ENCODE peak calls at places on chromosome 19, in eight cellular contexts. S, X, H, Q, O, R, P and T are unnamed samples.

GRCh38 chr19:10701955-10702307 is 692 bp downstream of the QTRT1 start:
- DNase-seq in S (no peak), X (peak; percentile 58), H (no peak), Q (no peak), O (no peak), R (no peak), P (peak; percentile 65), T (no peak)

GRCh38 chr19:38247126-38247525 is 9.0 kb downstream of the PPP1R14A start:
- DNase-seq in S (no peak), X (no peak), H (no peak), Q (no peak), O (no peak), R (no peak), P (no peak), T (no peak)

GRCh38 chr19:57465680-57466381 is 8.9 kb upstream of the VN1R1 start:
- DNase-seq in S (peak; percentile 55), X (no peak), H (no peak), Q (no peak), O (no peak), R (no peak), P (no peak), T (no peak)

GRCh38 chr19:3175761-3176714 is 2.5 kb upstream of the S1PR4 start:
- DNase-seq in S (peak; percentile 91), X (no peak), H (no peak), Q (no peak), O (no peak), R (no peak), P (no peak), T (no peak)

GRCh38 chr19:38912600-38913514 is 871 bp upstream of the CCER2 start:
- DNase-seq in S (peak; percentile 39), X (no peak), H (no peak), Q (no peak), O (no peak), R (no peak), P (peak; percentile 39), T (no peak)

GRCh38 chr19:12270854-12271253 is 23.8 kb downstream of the ZNF44 start:
- DNase-seq in S (no peak), X (no peak), H (no peak), Q (no peak), O (no peak), R (no peak), P (no peak), T (no peak)

GRCh38 chr19:32232449-32232848 is 113.0 kb upstream of the ZNF507 start:
- DNase-seq in S (no peak), X (no peak), H (no peak), Q (no peak), O (no peak), R (no peak), P (no peak), T (no peak)

GRCh38 chr19:1672038-1672768 is 19.8 kb upstream of the TCF3 start:
- DNase-seq in S (no peak), X (peak; percentile 59), H (peak; percentile 50), Q (no peak), O (peak; percentile 30), R (peak; percentile 50), P (no peak), T (no peak)

GRCh38 chr19:49558591-49558990 is 21.8 kb downstream of the NOSIP start:
- DNase-seq in S (no peak), X (no peak), H (no peak), Q (no peak), O (no peak), R (no peak), P (no peak), T (no peak)

GRCh38 chr19:49556412-49557398 is 23.7 kb downstream of the NOSIP start:
- DNase-seq in S (no peak), X (peak; percentile 11), H (no peak), Q (no peak), O (peak; percentile 87), R (no peak), P (peak; percentile 94), T (no peak)

GRCh38 chr19:49555600-49556411 is 24.6 kb downstream of the NOSIP start:
- DNase-seq in S (no peak), X (peak; percentile 90), H (peak; percentile 47), Q (no peak), O (peak; percentile 95), R (peak; percentile 67), P (peak; percentile 95), T (peak; percentile 32)

GRCh38 chr19:49559443-49559842 is 20.9 kb downstream of the NOSIP start:
- DNase-seq in S (no peak), X (no peak), H (no peak), Q (no peak), O (no peak), R (no peak), P (no peak), T (no peak)

DNA sequence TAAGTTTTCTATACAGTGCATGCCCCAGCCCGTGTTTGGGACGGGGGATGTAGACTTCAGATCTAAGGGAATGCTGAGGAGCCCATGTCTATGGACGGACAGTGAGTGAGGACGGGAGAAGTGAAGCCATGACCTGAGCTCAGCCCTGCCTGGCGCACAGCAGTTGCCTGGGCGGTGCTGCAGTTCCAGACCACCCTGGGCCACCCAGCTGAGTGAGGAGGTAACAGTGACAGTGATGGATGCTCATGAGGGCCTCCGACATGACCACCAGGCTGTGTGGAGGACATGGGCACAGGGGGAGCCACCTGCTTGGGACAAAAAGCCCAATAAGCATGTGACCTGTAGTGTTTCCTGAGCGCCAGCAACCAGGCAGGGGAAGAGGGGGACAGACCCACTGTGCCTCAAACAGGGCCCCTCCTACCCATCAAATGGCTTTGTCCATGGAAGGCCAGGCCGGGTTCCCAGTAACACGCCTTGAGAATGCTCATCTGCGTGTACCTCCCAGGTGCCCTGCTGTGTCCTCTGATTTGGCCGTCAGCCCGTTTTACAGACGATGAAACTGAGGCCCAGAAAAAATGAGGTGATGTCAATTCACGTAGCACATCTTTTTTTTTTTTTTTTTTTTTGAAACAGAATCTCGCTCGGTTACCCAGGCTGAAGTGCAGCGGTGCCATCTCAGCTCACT is 22.6 kb downstream of the NOSIP start:
- DNase-seq in S (no peak), X (no peak), H (no peak), Q (no peak), O (no peak), R (no peak), P (no peak), T (no peak)
- H3K4me1 ChIP-seq in S (no peaks in the 10 kb centered on the region), X (peaks cover 9% of the 10 kb centered on the region), H (no peaks in the 10 kb centered on the region), Q (peaks cover 65% of the 10 kb centered on the region), O (peaks cover 11% of the 10 kb centered on the region), R (peaks cover 18% of the 10 kb centered on the region), P (no peaks in the 10 kb centered on the region), T (peaks cover 11% of the 10 kb centered on the region)

GRCh38 chr19:47134533-47134932 is 3.9 kb downstream of the SAE1 start:
- DNase-seq in S (no peak), X (no peak), H (no peak), Q (no peak), O (no peak), R (no peak), P (no peak), T (no peak)

GRCh38 chr19:47132522-47132852 is 1.9 kb downstream of the SAE1 start:
- DNase-seq in S (no peak), X (no peak), H (no peak), Q (no peak), O (no peak), R (no peak), P (no peak), T (no peak)

GRCh38 chr19:47130589-47131168 is at the start of gene SAE1:
- DNase-seq in S (peak; percentile 96), X (peak; percentile 98), H (peak; percentile 95), Q (peak; percentile 64), O (peak; percentile 96), R (peak; percentile 95), P (peak; percentile 98), T (peak; percentile 93)

GRCh38 chr19:47135156-47135555 is 4.5 kb downstream of the SAE1 start:
- DNase-seq in S (no peak), X (no peak), H (no peak), Q (no peak), O (no peak), R (no peak), P (no peak), T (no peak)

GRCh38 chr19:47133021-47133471 is 2.4 kb downstream of the SAE1 start:
- DNase-seq in S (no peak), X (no peak), H (no peak), Q (no peak), O (no peak), R (no peak), P (no peak), T (no peak)
- H3K4me3 ChIP-seq in S (peak overlapping the region; percentile 86), X (no peak overlapping the region), H (no peak overlapping the region), Q (no peak overlapping the region), O (no peak overlapping the region), R (no peak overlapping the region), P (no peak overlapping the region), T (no peak overlapping the region)

DNA sequence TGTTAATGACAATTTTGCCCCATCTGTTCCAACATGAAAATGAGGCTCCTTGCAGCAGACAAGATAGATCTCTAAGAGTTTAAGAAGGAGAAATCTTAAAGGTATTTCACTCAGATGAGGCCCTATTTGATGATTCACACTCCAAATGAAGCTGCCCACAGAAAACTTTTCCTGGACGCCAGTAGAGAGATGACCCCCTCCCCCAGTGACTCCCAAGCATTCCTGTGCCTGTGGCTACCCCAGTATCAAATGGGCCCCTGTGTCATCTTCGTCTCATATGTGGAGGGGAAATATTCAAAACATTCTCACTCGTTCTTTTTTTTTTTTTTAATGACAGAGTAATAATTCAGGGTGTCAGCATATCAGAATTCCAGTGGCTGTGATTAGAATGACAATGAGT is 194.6 kb downstream of the URI1 start:
- DNase-seq in S (no peak), X (no peak), H (no peak), Q (no peak), O (no peak), R (no peak), P (no peak), T (no peak)
- H3K4me1 ChIP-seq in S (no peaks in the 10 kb centered on the region), X (no peaks in the 10 kb centered on the region), H (no peaks in the 10 kb centered on the region), Q (no peaks in the 10 kb centered on the region), O (no peaks in the 10 kb centered on the region), R (no peaks in the 10 kb centered on the region), P (no peaks in the 10 kb centered on the region), T (no peaks in the 10 kb centered on the region)

GRCh38 chr19:16585808-16586476 is 13.7 kb upstream of the SLC35E1 start:
- DNase-seq in S (no peak), X (no peak), H (no peak), Q (no peak), O (no peak), R (no peak), P (peak; percentile 27), T (no peak)

GRCh38 chr19:16584825-16585801 is 12.9 kb upstream of the SLC35E1 start:
- DNase-seq in S (no peak), X (no peak), H (no peak), Q (no peak), O (no peak), R (no peak), P (peak; percentile 47), T (no peak)

GRCh38 chr19:16588089-16588823 is 16.0 kb upstream of the SLC35E1 start:
- DNase-seq in S (no peak), X (peak; percentile 55), H (peak; percentile 34), Q (no peak), O (no peak), R (no peak), P (peak; percentile 75), T (no peak)

GRCh38 chr19:16587031-16588023 is 15.1 kb upstream of the SLC35E1 start:
- DNase-seq in S (no peak), X (peak; percentile 63), H (no peak), Q (no peak), O (no peak), R (no peak), P (peak; percentile 54), T (no peak)

DNA sequence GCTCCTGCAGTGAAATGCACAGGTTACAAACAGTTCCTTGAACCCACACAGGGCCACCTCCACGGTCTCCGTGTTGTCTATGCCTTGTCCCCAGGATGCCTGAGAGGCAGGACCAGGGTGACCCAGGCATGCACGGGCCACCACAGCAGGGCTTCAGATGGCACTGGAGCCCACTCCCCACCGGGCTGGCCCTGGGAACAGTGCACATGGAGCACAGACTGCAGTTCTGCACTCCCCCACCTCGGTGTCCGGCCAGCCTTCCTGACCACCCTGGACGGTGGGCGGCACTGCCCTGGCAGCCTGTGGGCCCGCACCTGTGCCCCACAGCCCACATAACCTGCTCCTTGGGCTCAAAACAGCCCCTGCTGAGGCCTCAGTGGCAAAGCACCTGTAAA is 14.3 kb upstream of the SLC35E1 start:
- DNase-seq in S (no peak), X (no peak), H (no peak), Q (no peak), O (no peak), R (no peak), P (peak; percentile 55), T (no peak)
- H3K4me3 ChIP-seq in S (no peak overlapping the region), X (no peak overlapping the region), H (no peak overlapping the region), Q (no peak overlapping the region), O (no peak overlapping the region), R (no peak overlapping the region), P (no peak overlapping the region), T (no peak overlapping the region)